ENCODE peak calls at places on chromosome 18, in four cellular contexts. S is HCT116, T is ovary, N is cardiac muscle cell. V is an unnamed sample. For H3K27me3 and H3K4me1, the result is how much of the 10 kb centered on the place peaks cover.

GRCh38 chr18:12391487-12392136 is 14.6 kb upstream of the AFG3L2 start:
- DNase-seq in T (peak), N (peak), S (peak), V (no peak)

GRCh38 chr18:55585586-55586521 is 2.1 kb downstream of the TCF4 start:
- DNase-seq in S (no peak), N (no peak), T (peak), V (no peak)

GRCh38 chr18:22282311-22283235 is 113.2 kb downstream of the GATA6 start:
- DNase-seq in T (no peak), S (peak), N (no peak), V (peak)

GRCh38 chr18:59874166-59874565 is 25.6 kb upstream of the PMAIP1 start:
- DNase-seq in N (no peak), T (no peak), S (peak), V (no peak)

GRCh38 chr18:39184176-39184575 is 1618.6 kb upstream of the CELF4 start:
- DNase-seq in T (no peak), N (no peak), S (no peak), V (no peak)

GRCh38 chr18:36075862-36076587 is 8.7 kb upstream of the RPRD1A start:
- DNase-seq in N (no peak), S (no peak), T (no peak), V (peak)

GRCh38 chr18:26215247-26215970 is 10.8 kb upstream of the TAF4B start:
- DNase-seq in S (no peak), T (no peak), N (no peak), V (no peak)

GRCh38 chr18:56314396-56314795 is 324.0 kb downstream of the TXNL1 start:
- DNase-seq in S (no peak), N (no peak), T (no peak), V (no peak)

GRCh38 chr18:62777814-62778213 is 62.5 kb downstream of the PHLPP1 start:
- DNase-seq in N (no peak), S (no peak), T (no peak), V (no peak)

GRCh38 chr18:36089001-36089400 is 21.6 kb upstream of the RPRD1A start:
- DNase-seq in N (no peak), S (no peak), T (no peak), V (peak)

GRCh38 chr18:26429535-26429934 is 118.8 kb downstream of the KCTD1 start:
- DNase-seq in T (no peak), N (peak), S (peak), V (peak)

GRCh38 chr18:22822024-22822423 is 111.1 kb upstream of the RBBP8 start:
- DNase-seq in S (peak), T (no peak), N (no peak), V (peak)

GRCh38 chr18:5900249-5900648 is 4.9 kb upstream of the TMEM200C start:
- DNase-seq in N (no peak), T (no peak), S (no peak), V (peak)

GRCh38 chr18:33839452-33840225 is 261.6 kb downstream of the ASXL3 start:
- DNase-seq in S (peak), T (no peak), N (peak), V (no peak)

GRCh38 chr18:74477771-74478170 is 18.4 kb upstream of the CNDP2 start:
- DNase-seq in N (no peak), T (no peak), S (no peak), V (no peak)

GRCh38 chr18:79610461-79611039 is 69.1 kb upstream of the CTDP1 start:
- DNase-seq in S (no peak), N (no peak), T (peak), V (no peak)

GRCh38 chr18:54210463-54210862 is 14.0 kb downstream of the MBD2 start:
- DNase-seq in T (no peak), N (no peak), S (no peak), V (no peak)

GRCh38 chr18:49890041-49890440 is 76.7 kb upstream of the ACAA2 start:
- DNase-seq in N (no peak), T (no peak), S (no peak), V (no peak)

GRCh38 chr18:2368102-2368501 is 203.2 kb downstream of the METTL4 start:
- DNase-seq in T (no peak), S (no peak), N (no peak), V (no peak)

GRCh38 chr18:79480171-79480981 is 84.6 kb downstream of the NFATC1 start:
- DNase-seq in S (no peak), T (peak), N (no peak), V (no peak)

GRCh38 chr18:25490316-25490715 is 138.3 kb upstream of the ZNF521 start:
- DNase-seq in N (no peak), S (no peak), T (no peak), V (no peak)

GRCh38 chr18:44548291-44549221 is 132.1 kb upstream of the SETBP1 start:
- DNase-seq in N (no peak), S (no peak), T (peak), V (no peak)

GRCh38 chr18:26394047-26394654 is 154.2 kb downstream of the KCTD1 start:
- DNase-seq in S (no peak), T (no peak), N (no peak), V (no peak)

GRCh38 chr18:50819027-50819726 is 639 bp downstream of the MRO start:
- DNase-seq in S (no peak), N (peak), T (peak), V (peak)

GRCh38 chr18:13269599-13270011 is 51.0 kb downstream of the LDLRAD4 start:
- DNase-seq in N (no peak), T (peak), S (no peak), V (no peak)

DNA sequence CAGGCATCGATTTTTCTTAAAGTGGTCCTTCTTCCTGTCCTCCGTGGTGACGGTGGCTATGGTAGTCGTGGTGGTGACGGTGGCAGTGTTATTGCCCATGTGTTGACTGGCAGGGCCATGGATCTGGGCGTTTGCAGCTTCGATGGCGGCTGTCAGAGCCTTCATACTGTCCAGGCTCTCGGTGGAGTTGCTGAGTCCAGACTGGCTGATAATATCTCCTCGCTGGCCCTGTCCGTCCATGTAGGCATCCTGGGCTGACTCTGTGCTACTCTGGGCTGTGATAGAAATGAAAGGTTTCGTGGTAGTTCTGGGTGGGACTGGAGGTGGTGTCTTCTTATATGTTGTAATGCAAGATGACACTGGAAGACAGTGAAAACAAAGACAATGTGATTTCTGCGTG is 131.9 kb downstream of the TGIF1 start:
- DNase-seq in N (no peak), T (no peak), S (no peak), V (no peak)
- H3K27me3 ChIP-seq in N (under half), T (under half), S (under half), V (under half)

DNA sequence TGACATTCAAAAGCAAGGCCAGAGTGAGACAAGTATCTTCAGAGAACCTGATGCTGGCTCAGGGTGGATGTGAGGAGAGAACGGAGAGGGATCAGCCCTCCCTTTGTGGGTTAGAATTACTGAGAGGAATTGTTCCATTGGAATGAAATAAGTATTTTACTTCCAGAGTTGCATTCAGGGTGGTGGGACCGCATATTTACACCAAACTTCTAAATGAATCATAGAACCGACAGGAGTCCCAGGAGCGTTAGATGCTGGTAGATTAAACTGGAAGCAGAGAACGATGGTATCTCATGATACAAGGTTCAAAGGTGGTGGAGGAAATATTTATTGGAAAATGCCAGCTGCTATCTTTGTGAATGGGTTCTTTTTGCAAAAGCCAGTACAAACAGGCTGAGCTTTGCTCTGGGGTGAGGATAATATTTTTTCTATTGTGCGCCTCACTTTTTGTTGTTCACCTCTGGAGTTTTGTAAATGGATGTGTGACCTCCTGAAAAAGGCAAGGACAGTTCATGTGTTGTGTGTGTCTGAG is 17.7 kb downstream of the MTCL1 start:
- DNase-seq in T (no peak), N (no peak), S (no peak), V (no peak)
- H3K4me1 ChIP-seq in T (under half), N (under half), S (under half), V (under half)

GRCh38 chr18:31819925-31820229 is 59.2 kb upstream of the SLC25A52 start:
- DNase-seq in T (no peak), S (no peak), N (no peak), V (no peak)
- TF ChIP-seq CTCF in T (no peak), S (no peak), N (no peak), V (no peak)

DNA sequence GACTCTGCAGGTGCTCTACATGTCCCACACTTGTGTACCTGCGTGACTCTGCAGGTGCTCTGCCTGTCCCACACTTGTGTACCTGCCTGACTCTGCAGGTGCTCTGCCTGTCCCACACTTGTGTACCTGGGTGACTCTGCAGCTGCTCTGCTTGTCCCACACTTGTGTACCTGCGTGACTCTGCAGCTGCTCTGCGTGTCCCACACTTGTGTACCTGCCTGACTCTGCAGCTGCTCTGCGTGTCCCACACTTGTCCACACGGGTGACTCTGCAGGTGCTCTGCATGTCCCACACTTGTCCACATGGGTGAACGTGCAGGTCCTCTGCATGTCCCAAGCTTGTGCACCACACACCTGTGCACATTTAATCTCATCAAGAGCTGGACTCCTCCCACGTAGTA is 576.7 kb upstream of the SALL3 start:
- DNase-seq in S (no peak), N (no peak), T (no peak), V (no peak)
- H3K27me3 ChIP-seq in S (under half), N (under half), T (under half), V (under half)

DNA sequence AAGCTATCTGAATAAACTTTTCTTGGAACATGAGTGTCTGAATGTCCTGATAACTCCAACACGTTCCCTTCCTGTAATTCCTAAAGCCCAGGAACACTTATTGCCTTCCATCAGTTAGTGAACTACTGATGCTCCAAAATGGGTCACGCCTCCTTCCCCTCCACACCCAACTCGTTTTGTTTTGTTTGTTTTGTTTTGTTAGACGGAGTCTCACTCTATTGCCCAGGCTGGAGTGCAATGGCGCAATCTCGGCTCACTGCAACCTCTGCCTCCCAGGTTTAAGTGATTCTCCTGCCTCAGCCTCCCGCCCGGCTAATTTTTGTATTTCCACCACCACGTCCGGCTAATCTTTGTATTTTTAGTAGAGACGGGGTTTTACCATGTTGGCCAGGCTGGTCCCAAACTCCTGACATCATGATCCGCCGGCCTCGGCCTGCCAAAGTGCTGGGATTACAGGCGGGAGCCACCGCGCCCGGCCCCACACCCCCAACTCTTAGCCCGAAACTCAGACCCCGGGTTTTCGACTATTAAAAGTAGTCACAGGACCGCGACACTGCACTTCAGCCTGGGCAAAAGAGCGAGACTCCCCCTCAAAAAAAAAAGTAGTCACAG is 775 bp downstream of the IER3IP1 start:
- DNase-seq in N (no peak), T (peak), S (no peak), V (no peak)
- H3K4me1 ChIP-seq in N (under half), T (under half), S (under half), V (under half)

GRCh38 chr18:47755102-47755456 is 175.4 kb downstream of the SMAD2 start:
- DNase-seq in N (no peak), S (no peak), T (no peak), V (no peak)

GRCh38 chr18:47752796-47753645 is 177.4 kb downstream of the SMAD2 start:
- DNase-seq in S (no peak), N (no peak), T (no peak), V (no peak)

GRCh38 chr18:47754311-47755101 is 176.0 kb downstream of the SMAD2 start:
- DNase-seq in S (peak), T (no peak), N (peak), V (no peak)

GRCh38 chr18:47756364-47757016 is 174.0 kb downstream of the SMAD2 start:
- DNase-seq in N (peak), S (peak), T (peak), V (no peak)

GRCh38 chr18:47758000-47758399 is 172.5 kb downstream of the SMAD2 start:
- DNase-seq in S (no peak), T (no peak), N (no peak), V (no peak)
- TF ChIP-seq CTCF in S (peak), T (no peak), N (peak), V (peak)

V was measured in foreskin keratinocyte.